ENCODE peak calls at places on chromosomes 4 and X, in nine cellular contexts. Z is CD4-positive, CD25-positive, alpha-beta regulatory T cell; P is upper lobe of left lung; F is left lung; A is right cardiac atrium; T is psoas muscle; U is lung; G is K562; Y is heart right ventricle. L is an unnamed sample.

GRCh38 chr4:97366661-97367060 is 776.6 kb downstream of the STPG2 start:
- ATAC-seq in T (no peak), G (no peak), P (no peak), F (no peak), A (no peak), Y (no peak), U (no peak), Z (no peak), L (no peak)

GRCh38 chr4:140331245-140331644 is 42.2 kb upstream of the SCOC start:
- ATAC-seq in U (no peak), Z (no peak), F (no peak), T (no peak), Y (no peak), G (no peak), P (peak), A (no peak), L (no peak)

GRCh38 chr4:89298160-89298559 is 9.4 kb downstream of the GPRIN3 start:
- ATAC-seq in P (peak), F (peak), T (no peak), G (no peak), A (peak), U (no peak), Z (peak), Y (no peak), L (no peak)

GRCh38 chrX:139758250-139758649 is 50.3 kb upstream of the MCF2 start:
- ATAC-seq in T (no peak), Y (no peak), A (no peak), P (no peak), U (no peak), Z (no peak), G (peak), F (no peak), L (no peak)

GRCh38 chr4:82842593-82842992 is 44.0 kb upstream of the SCD5 start:
- ATAC-seq in U (no peak), P (no peak), Z (no peak), A (no peak), G (peak), T (no peak), F (no peak), Y (no peak), L (no peak)

GRCh38 chr4:978957-979701 is 5.8 kb upstream of the DGKQ start:
- ATAC-seq in Y (no peak), P (peak), A (peak), F (peak), T (no peak), G (peak), U (no peak), Z (no peak), L (peak)

GRCh38 chrX:17967888-17968287 is 106.8 kb upstream of the RAI2 start:
- ATAC-seq in U (no peak), A (no peak), P (no peak), Z (no peak), T (no peak), G (no peak), F (no peak), Y (no peak), L (no peak)

GRCh38 chr4:149928507-149928906 is 112.9 kb upstream of the IQCM start:
- ATAC-seq in A (no peak), P (no peak), U (no peak), F (no peak), T (no peak), Y (no peak), G (no peak), Z (no peak), L (no peak)

GRCh38 chr4:154608555-154609252 is 3.8 kb downstream of the FGG start:
- ATAC-seq in G (no peak), Z (no peak), T (no peak), Y (no peak), P (no peak), F (no peak), U (no peak), A (no peak), L (no peak)

GRCh38 chr4:93337196-93337595 is 491.4 kb upstream of the ATOH1 start:
- ATAC-seq in U (no peak), Y (no peak), F (no peak), T (no peak), A (no peak), G (no peak), P (no peak), Z (no peak), L (no peak)

GRCh38 chrX:102744307-102744706 is 23.8 kb downstream of the GPRASP3 start:
- ATAC-seq in Z (no peak), G (no peak), U (no peak), A (no peak), T (no peak), Y (no peak), P (no peak), F (no peak), L (no peak)

GRCh38 chrX:134733595-134733994 is 75.3 kb upstream of the PLAC1 start:
- ATAC-seq in F (no peak), Z (no peak), A (no peak), T (no peak), G (no peak), U (no peak), P (no peak), Y (no peak), L (no peak)

GRCh38 chr4:2666722-2667247 is 89.4 kb downstream of the TNIP2 start:
- ATAC-seq in A (no peak), U (no peak), F (no peak), T (no peak), Z (no peak), P (no peak), G (no peak), Y (no peak), L (no peak)

GRCh38 chr4:26150948-26151347 is 169.9 kb upstream of the RBPJ start:
- ATAC-seq in A (no peak), U (peak), P (peak), F (peak), G (no peak), Z (no peak), T (no peak), Y (peak), L (no peak)

GRCh38 chr4:151489462-151490203 is 80.7 kb downstream of the FHIP1A start:
- ATAC-seq in U (peak), A (no peak), Y (no peak), F (peak), Z (no peak), P (peak), T (no peak), G (peak), L (no peak)

GRCh38 chr4:151488968-151489367 is 80.0 kb downstream of the FHIP1A start:
- ATAC-seq in U (no peak), A (no peak), Z (no peak), Y (no peak), F (no peak), T (no peak), G (no peak), P (no peak), L (no peak)

GRCh38 chr4:151484396-151485102 is 75.6 kb downstream of the FHIP1A start:
- ATAC-seq in T (peak), Z (no peak), F (peak), A (no peak), P (no peak), Y (no peak), U (no peak), G (no peak), L (no peak)

GRCh38 chr4:151485541-151486131 is 76.7 kb downstream of the FHIP1A start:
- ATAC-seq in Z (no peak), F (no peak), G (no peak), U (no peak), A (no peak), T (peak), Y (no peak), P (no peak), L (no peak)

GRCh38 chr4:151486166-151486565 is 77.2 kb downstream of the FHIP1A start:
- ATAC-seq in A (no peak), G (no peak), F (no peak), P (no peak), T (peak), U (no peak), Z (no peak), Y (no peak), L (no peak)
- H3K4me3 ChIP-seq in A (no peak), G (no peak), F (no peak), P (no peak), T (no peak), U (no peak), Z (no peak), Y (no peak), L (no peak)

GRCh38 chr4:173448103-173448502 is 49.2 kb upstream of the SCRG1 start:
- ATAC-seq in U (no peak), T (no peak), G (no peak), Z (no peak), F (no peak), P (no peak), Y (peak), A (peak), L (no peak)
- H3K4me3 ChIP-seq in U (no peak), T (no peak), G (no peak), Z (no peak), F (no peak), P (no peak), Y (no peak), A (no peak), L (no peak)

DNA sequence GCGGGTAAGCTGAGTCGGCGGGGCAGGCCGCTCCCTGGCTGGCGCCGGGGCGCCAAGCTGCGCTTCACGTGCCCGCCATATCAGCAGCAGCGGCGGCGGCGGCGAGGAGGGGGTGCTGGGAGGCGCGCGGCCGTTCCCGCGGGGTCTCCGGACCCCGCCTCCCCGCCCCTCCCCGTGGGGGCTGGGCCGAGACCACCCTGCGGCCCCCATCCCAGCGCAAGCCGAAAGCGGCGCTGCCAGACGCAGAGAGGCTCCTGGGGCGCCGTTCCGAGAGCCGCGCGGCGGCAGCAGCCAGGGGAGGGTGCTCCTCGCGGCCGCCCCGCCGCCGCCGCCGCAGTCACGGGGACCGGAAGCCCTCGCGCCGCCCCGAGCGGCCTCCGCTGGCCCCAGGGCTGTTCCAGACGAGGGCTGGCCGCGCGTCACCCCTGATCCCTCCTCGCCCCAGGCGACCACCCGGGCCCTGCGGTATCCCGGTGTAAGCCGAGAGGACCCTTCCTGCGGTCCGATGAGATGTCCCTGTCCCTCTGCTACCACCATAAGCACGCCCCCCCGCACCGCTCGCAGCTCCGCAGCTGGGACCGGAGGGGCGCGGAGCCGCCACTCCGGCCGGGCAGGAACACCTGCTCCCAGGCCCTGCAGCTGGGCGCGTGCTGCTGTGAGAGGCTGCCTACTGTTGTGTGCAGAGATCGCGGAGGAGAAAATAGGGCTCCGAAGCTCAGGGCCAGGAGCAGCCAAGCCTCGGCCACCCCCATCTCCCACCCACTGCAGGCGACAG is 7.4 kb upstream of the BCOR start:
- ATAC-seq in Y (peak), A (peak), T (peak), G (peak), P (peak), U (no peak), F (peak), Z (peak), L (peak)
- H3K4me3 ChIP-seq in Y (peak), A (peak), T (peak), G (peak), P (peak), U (peak), F (peak), Z (no peak), L (peak)

GRCh38 chrX:21943460-21944135 is 3.1 kb downstream of the SMS start:
- ATAC-seq in F (no peak), T (no peak), P (peak), Y (no peak), G (no peak), Z (no peak), U (no peak), A (no peak), L (no peak)
- H3K4me3 ChIP-seq in F (no peak), T (no peak), P (no peak), Y (no peak), G (no peak), Z (peak), U (no peak), A (no peak), L (no peak)

GRCh38 chrX:129840334-129840733 is 3.4 kb downstream of the ZDHHC9 start:
- ATAC-seq in P (no peak), Z (no peak), Y (no peak), G (no peak), A (no peak), F (no peak), U (no peak), T (no peak), L (no peak)
- H3K4me3 ChIP-seq in P (no peak), Z (no peak), Y (no peak), G (no peak), A (no peak), F (no peak), U (no peak), T (no peak), L (peak)

DNA sequence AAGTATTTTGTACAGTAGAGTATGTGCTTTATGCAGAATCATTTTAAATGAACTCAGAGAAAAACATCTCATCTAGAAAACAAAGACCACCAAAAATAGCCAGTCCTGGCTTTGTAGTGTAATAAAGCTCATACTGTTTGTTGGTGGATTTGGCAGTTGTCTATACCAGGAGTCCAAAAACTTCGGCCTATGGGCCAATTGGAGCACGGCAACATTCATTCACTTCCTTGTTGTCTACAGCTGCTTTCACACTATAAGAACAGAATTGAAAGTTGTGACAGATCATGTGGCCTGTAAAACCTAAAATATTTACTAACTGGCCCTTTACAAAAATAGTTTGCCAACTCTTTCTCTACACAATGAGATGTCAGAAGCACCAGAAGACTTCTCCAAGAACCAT is 5.3 kb downstream of the FBXW7 start:
- ATAC-seq in U (no peak), A (no peak), P (no peak), G (no peak), F (no peak), T (no peak), Z (no peak), Y (no peak), L (no peak)
- H3K4me3 ChIP-seq in U (no peak), A (no peak), P (no peak), G (no peak), F (no peak), T (no peak), Z (peak), Y (no peak), L (no peak)

GRCh38 chr4:60223098-60223497 is 977.0 kb upstream of the ADGRL3 start:
- ATAC-seq in F (no peak), T (no peak), Y (no peak), G (no peak), P (no peak), A (no peak), U (no peak), Z (no peak), L (no peak)
- H3K4me3 ChIP-seq in F (no peak), T (no peak), Y (no peak), G (no peak), P (no peak), A (no peak), U (no peak), Z (no peak), L (no peak)

GRCh38 chr4:168865854-168866253 is 144.2 kb downstream of the CBR4 start:
- ATAC-seq in G (no peak), U (no peak), F (no peak), P (no peak), Z (no peak), Y (no peak), A (no peak), T (no peak), L (no peak)

GRCh38 chr4:168868044-168868855 is 141.8 kb downstream of the CBR4 start:
- ATAC-seq in F (peak), T (no peak), U (no peak), Y (no peak), Z (no peak), P (no peak), G (no peak), A (no peak), L (no peak)

GRCh38 chr4:168867128-168867527 is 142.9 kb downstream of the CBR4 start:
- ATAC-seq in G (no peak), Z (no peak), P (no peak), Y (no peak), F (no peak), A (no peak), T (no peak), U (no peak), L (no peak)

GRCh38 chr4:168864831-168865541 is 145.1 kb downstream of the CBR4 start:
- ATAC-seq in F (peak), U (no peak), G (peak), Y (peak), Z (no peak), T (no peak), A (peak), P (peak), L (no peak)

DNA sequence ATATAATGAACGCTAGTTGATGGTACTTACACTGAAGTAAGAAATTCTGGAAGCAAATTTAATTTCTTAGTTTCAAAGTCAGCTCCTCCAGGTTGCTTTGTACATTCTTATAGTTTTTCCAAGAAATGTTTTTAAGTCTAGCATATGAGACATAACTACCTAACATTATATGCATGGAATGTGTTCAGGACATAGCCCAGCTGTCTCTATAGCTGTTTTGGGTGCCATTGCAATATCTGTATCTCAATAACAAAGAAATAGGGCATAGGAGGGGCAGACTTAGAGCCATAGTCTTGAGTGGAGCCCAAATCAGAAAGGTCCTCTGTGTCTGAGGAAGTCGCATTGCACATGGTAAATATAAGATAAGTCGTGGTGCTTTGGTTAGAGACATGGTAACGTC is 143.4 kb downstream of the CBR4 start:
- ATAC-seq in P (no peak), Z (no peak), A (no peak), F (no peak), U (no peak), G (no peak), T (no peak), Y (no peak), L (no peak)
- H3K4me3 ChIP-seq in P (no peak), Z (no peak), A (no peak), F (no peak), U (no peak), G (no peak), T (no peak), Y (no peak), L (no peak)

GRCh38 chr4:182549386-182549785 is 306.2 kb downstream of the TENM3 start:
- ATAC-seq in F (no peak), A (no peak), G (no peak), P (no peak), Y (no peak), T (no peak), Z (no peak), U (no peak), L (no peak)

GRCh38 chr4:182555997-182556418 is 312.8 kb downstream of the TENM3 start:
- ATAC-seq in T (no peak), Z (no peak), G (no peak), A (no peak), F (peak), U (no peak), P (no peak), Y (no peak), L (no peak)

GRCh38 chr4:182556576-182556975 is 313.4 kb downstream of the TENM3 start:
- ATAC-seq in P (no peak), A (no peak), Y (no peak), F (peak), T (no peak), G (no peak), U (peak), Z (no peak), L (no peak)

GRCh38 chr4:182552948-182553347 is 309.7 kb downstream of the TENM3 start:
- ATAC-seq in P (no peak), G (no peak), Y (no peak), A (no peak), U (no peak), Z (no peak), T (no peak), F (no peak), L (no peak)

DNA sequence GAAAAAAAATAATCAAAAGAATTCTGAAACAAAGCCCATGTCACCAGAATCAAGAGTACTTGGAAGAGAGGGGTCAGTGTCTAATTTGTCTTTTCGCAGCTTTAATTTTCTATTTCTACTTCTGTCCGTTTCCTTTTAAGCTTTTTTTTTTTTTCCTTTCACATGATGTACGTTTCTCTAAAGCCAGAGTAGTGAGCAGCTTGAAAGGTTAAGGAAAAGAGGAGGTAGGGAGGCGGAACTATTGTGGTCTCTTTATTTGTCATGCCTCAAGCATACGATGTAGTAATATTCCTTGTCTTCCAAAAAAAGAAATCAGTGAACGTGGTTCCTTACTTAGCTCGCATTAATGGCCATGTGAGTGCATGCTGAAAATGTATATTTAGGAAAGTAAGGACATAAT is 311.5 kb downstream of the TENM3 start:
- ATAC-seq in P (peak), G (no peak), F (no peak), Y (no peak), A (no peak), Z (no peak), U (no peak), T (no peak), L (no peak)
- H3K4me3 ChIP-seq in P (no peak), G (no peak), F (no peak), Y (no peak), A (no peak), Z (no peak), U (no peak), T (peak), L (peak)

GRCh38 chrX:72308209-72308565 is 2.5 kb upstream of the CITED1 start:
- ATAC-seq in Z (no peak), Y (no peak), P (no peak), A (no peak), U (no peak), F (no peak), T (no peak), G (no peak), L (no peak)
- H3K4me3 ChIP-seq in Z (no peak), Y (peak), P (no peak), A (peak), U (no peak), F (no peak), T (peak), G (no peak), L (no peak)

L was measured in gastroesophageal sphincter.